ENCODE peak calls at places on chromosomes 5 and 9, in four cellular contexts. I is spleen, C is breast epithelium, E is tibial nerve. F is an unnamed sample. For H3K4me1, the result is how much of the 10 kb centered on the place peaks cover.

GRCh38 chr5:167816354-167816753 is 475.1 kb upstream of the WWC1 start:
- DNase-seq in E (no peak), I (no peak), C (no peak), F (no peak)

GRCh38 chr9:120783611-120784047 is 9.6 kb downstream of the FBXW2 start:
- DNase-seq in C (no peak), I (no peak), E (no peak), F (no peak)

GRCh38 chr9:99076483-99077171 is 28.3 kb upstream of the TGFBR1 start:
- DNase-seq in I (peak), C (no peak), E (no peak), F (no peak)

GRCh38 chr9:131045300-131046092 is 36.5 kb downstream of the LAMC3 start:
- DNase-seq in C (no peak), E (no peak), I (no peak), F (no peak)

GRCh38 chr5:21391506-21391905 is 1403.5 kb upstream of the CDH18 start:
- DNase-seq in C (no peak), E (no peak), I (no peak), F (no peak)

GRCh38 chr5:58466939-58467338 is 7.1 kb upstream of the PLK2 start:
- DNase-seq in E (no peak), C (no peak), I (no peak), F (no peak)

GRCh38 chr9:2155966-2156365 is 140.8 kb downstream of the SMARCA2 start:
- DNase-seq in E (no peak), I (no peak), C (no peak), F (no peak)

GRCh38 chr5:129917224-129917623 is 13.0 kb downstream of the CHSY3 start:
- DNase-seq in E (no peak), I (no peak), C (no peak), F (no peak)

GRCh38 chr5:29214821-29215220 is 1978.7 kb upstream of the CDH6 start:
- DNase-seq in E (no peak), I (no peak), C (no peak), F (no peak)

GRCh38 chr5:157554180-157555030 is 21.2 kb downstream of the ADAM19 start:
- DNase-seq in E (no peak), I (no peak), C (no peak), F (no peak)

GRCh38 chr5:157555031-157555640 is 20.4 kb downstream of the ADAM19 start:
- DNase-seq in C (no peak), E (no peak), I (no peak), F (no peak)

GRCh38 chr5:157549954-157550549 is 25.5 kb downstream of the ADAM19 start:
- DNase-seq in C (no peak), E (no peak), I (no peak), F (no peak)

GRCh38 chr5:157550668-157551067 is 24.9 kb downstream of the ADAM19 start:
- DNase-seq in E (no peak), C (no peak), I (no peak), F (no peak)

DNA sequence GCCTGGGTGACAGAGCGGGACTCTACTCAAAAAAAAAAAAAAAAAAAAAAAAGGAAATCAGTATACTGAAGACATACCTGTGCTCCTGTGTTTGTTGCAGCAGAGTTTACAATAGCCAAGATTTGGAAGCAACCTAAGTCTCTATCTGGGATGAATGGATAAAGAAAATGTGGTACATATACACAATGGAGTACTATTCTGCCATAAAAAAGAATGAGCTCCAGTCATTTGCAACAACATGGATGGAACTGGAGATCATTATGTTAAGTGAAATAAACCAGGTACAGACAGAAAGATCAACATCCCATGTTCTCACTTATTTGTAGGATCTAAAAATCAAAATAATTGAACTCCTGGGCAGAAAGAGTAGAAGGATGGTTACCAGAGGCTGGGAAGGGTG is 22.9 kb downstream of the ADAM19 start:
- DNase-seq in C (no peak), I (no peak), E (no peak), F (no peak)
- H3K4me1 ChIP-seq in C (under half), I (under half), E (under half), F (under half)

GRCh38 chr5:132493821-132494220 is 3.2 kb upstream of the IRF1 start:
- DNase-seq in I (no peak), E (peak), C (no peak), F (no peak)

GRCh38 chr5:132496631-132497487 is 6.3 kb upstream of the IRF1 start:
- DNase-seq in I (peak), C (peak), E (peak), F (peak)

GRCh38 chr5:132497488-132497997 is 7.0 kb upstream of the IRF1 start:
- DNase-seq in E (peak), C (peak), I (peak), F (peak)

GRCh38 chr5:132495063-132495671 is 4.6 kb upstream of the IRF1 start:
- DNase-seq in E (peak), C (peak), I (peak), F (peak)

DNA sequence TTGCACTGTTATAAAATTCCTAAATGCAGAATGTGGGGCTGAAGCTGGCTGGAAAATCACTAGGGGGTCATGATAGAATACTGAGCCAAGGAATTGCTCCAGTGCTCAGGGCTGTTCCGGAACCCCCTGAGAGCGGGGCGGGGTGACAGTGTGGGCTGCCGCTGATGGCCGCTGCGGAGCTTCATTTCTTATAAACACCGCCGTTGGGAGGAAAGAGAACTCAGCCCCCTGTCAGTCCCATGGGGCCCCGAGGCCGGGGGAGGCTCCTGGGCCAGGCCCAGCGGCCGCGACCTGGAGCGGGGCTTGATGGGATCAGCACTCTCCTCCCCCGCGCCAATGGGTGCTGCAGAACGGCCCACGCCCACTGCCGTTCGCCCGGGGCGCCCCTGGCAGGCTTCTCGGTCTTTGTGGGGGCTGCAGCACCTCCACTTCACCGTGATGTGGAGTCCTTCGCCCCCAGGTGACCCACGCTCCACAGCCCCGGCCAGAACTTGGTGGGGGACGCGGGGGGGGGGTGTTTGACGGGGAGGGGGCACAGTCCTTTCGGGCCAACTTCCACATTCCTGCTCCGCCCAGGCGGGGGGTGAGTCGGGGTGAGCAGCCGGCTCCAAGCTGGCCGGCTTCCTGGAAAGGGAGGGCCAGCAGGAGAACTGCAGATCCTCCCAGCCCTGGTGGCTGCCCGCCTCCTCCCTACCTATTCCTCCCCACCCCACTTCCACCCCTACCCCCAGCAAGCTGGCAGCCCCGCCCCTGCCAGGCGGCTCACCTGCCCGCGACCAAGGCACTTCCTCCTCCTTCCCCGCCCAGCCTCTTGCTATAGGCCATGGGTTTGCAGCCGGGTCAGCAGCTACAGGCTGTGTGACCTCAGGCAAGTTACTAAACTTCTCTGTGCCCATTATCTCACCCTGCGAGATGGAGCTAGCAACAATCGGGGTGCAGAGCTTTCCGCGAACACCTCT is 5.4 kb upstream of the IRF1 start:
- DNase-seq in E (peak), C (peak), I (peak), F (peak)
- TF ChIP-seq POLR2A in E (no peak), C (no peak), I (peak), F (peak)

DNA sequence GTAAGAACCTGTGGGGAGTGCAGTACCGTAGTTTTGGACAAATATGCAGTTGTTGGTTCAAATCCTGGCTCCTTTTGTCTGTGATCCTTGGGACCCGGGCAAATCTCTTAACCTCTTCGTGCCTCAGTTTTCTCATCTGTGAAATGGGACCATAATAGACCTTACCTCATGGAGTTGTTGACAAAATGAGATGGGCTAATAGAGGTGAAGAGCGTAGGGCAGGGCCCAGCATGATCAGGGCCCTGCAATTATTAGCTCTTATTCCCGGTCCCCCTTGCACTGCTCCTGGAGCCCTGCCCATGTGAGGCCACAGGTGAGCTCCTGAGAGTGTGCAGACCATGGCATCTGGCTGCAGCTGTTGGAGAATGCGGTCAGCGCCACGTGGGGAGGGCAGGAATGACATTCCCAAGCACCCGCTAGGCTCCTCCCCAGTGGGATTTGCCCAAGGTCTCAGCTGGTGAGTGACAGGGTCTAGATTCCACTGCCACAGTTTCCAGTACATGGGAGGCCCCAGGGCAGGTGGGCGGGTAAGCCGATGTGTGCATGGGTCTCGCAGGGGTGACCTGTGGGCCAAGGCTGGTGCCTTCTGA is 41.0 kb downstream of the NEK6 start:
- DNase-seq in C (no peak), E (no peak), I (no peak), F (no peak)
- H3K4me1 ChIP-seq in C (under half), E (half or more), I (under half), F (under half)

DNA sequence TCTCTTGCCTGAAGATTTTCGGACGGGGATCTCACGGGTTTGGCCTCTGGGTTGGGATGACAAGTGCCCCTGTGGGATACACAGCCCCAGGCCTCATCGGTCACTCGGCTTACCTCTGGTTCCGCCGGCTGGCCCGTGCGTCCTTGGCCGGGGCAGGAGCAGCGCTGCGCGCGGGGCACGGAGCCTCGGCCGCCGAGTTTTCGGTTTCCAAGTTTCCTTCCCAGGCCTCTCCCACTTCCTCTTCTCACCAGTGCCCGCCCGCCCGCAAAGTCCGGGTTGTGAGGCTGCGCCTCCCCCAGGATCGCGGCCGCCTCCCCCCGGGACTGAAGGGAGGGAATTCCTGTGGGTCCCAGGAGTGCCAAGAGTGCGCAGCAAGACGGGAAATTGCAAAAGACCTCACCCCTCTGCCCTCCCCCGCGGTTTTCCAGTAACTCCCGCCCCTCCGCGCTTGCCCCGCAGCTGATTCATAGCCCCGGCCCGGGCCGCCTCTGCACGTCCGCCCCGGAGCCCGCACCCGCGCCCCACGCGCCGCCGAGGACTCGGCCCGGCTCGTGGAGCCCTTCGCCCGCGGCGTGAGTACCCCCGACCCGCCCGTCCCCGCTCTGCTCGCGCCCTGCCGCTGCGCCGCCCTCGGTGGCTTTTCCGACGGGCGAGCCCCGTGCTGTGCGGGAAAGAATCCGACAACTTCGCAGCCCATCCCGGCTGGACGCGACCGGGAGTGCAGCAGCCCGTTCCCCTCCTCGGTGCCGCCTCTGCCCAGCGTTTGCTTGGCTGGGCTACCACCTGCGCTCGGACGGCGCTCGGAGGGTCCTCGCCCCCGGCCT is at the start of gene OSMR:
- DNase-seq in E (peak), I (peak), C (peak), F (peak)
- TF ChIP-seq POLR2A in E (peak), I (peak), C (peak), F (peak)

DNA sequence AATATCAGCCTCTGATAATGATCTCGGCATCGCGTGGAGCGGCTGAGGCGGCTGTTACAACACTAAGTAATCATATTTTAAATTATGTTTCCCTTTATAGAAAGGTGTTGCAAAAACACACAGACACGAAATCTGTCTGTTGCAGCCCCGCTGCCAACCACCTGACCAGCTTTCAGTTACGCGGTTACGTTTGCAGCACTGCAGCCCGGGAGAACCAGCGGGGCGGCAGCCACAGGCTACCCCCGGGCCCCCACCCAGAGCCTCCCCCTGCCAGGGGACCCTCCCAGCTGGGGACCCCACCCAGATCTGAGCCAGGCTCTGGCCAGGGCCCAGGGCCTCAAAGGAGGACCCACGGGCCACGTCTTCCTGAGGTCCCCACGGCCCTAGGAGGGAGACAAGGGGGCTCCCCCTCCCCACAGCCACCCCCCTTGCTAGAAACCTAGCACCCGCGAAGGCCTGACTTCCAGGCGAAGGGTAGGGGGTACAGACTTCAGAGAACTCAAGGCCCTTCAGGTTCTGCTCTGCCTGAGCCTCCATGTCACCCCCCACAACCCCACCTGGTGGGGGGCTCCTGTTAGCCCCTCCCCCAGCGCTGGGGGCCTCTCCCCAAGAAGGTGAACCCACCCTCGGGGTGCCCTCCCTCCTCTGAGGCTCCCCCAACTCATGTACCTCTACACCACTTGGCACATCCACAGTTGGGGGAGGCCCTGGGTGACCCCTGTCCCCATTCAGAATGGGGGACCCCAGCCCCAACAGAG is 6.0 kb downstream of the NACC2 start:
- DNase-seq in C (no peak), E (no peak), I (peak), F (no peak)
- H3K4me1 ChIP-seq in C (under half), E (half or more), I (under half), F (under half)

DNA sequence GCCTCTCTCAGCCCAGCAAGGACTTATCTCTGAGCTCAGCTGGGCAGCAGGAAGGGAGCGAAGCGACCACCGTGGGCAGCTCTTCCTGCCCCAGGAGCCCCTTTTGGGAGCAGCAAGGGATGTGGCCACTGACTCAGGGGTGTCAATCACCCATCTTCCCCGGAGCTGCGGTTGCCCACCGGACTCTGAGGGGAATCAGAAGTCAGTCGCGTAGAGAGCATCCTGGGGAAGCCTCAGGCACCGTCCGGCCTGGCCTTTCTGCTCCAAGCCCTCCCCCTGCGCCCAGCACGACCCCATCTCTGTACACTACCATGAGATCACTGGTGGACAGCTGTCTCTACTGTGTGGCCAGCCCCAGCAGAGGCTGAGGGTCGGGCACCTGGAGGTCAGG is 24.6 kb downstream of the GFI1B start:
- DNase-seq in E (no peak), I (no peak), C (no peak), F (no peak)
- TF ChIP-seq POLR2A in E (no peak), I (no peak), C (no peak), F (no peak)

DNA sequence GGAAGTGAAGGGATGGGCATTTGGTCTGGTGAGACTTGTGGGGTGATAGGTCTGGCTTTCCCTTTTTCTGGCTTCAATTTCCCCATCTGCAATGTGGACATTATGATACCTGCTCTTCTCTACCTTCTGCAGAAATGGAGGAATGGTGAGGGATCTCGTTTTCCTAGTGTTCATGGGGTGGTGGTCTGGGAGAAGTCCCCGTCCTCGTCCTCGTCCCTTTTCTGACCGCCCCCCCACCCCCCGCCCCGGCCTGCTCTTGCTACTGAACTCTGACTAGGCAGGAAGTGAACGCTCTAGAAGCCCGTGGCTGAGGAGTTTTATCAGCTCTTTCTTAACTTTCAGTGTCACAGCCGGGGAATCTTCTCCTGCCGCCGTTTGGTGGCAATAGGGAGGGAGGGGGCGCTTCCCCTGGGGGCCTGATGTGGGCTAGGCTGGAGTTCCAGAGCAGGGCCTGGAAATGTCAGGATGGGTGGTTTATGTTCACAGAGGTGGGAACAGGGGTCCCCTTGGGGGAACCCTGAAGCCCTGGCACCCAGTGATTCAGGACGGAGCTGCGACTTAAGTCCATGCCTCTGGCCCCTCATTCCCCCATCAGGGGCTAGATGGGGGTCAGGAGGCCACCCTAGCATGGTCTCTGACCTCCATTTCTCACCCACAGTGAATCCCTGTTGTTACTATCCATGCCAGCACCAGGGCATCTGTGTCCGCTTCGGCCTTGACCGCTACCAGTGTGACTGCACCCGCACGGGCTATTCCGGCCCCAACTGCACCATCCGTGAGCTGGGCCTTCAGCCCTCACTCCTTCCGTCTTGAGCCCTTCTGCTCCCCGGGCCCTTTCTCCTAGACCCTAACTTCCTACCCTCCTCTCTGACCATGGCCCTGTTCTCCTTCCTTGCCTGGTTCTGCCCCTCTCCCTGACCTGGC is 6.7 kb downstream of the PTGS1 start:
- DNase-seq in E (no peak), I (peak), C (no peak), F (no peak)
- H3K4me1 ChIP-seq in E (under half), I (under half), C (under half), F (under half)